ENCODE peak calls at places on chromosome 4, in five cellular contexts. One of them, this sample, is unnamed.

GRCh38 chr4:76663794-76664193 is 228.8 kb downstream of the SHROOM3 start:
- DNase-seq in HepG2: no peak
- DNase-seq in K562: no peak
- DNase-seq in WTC11: no peak
- DNase-seq in GM12878: no peak
- DNase-seq in this sample: no peak

GRCh38 chr4:129455462-129455861 is 359.5 kb downstream of the C4orf33 start:
- DNase-seq in HepG2: no peak
- DNase-seq in K562: no peak
- DNase-seq in WTC11: no peak
- DNase-seq in GM12878: no peak
- DNase-seq in this sample: no peak

GRCh38 chr4:178240891-178241290 is 798.7 kb upstream of the AGA start:
- DNase-seq in HepG2: no peak
- DNase-seq in K562: no peak
- DNase-seq in WTC11: no peak
- DNase-seq in GM12878: no peak
- DNase-seq in this sample: no peak

GRCh38 chr4:7369511-7369910 is 65.2 kb downstream of the PSAPL1 start:
- DNase-seq in HepG2: no peak
- DNase-seq in K562: no peak
- DNase-seq in WTC11: no peak
- DNase-seq in GM12878: no peak
- DNase-seq in this sample: no peak

GRCh38 chr4:119337010-119337409 is 15.1 kb upstream of the FABP2 start:
- DNase-seq in HepG2: no peak
- DNase-seq in K562: no peak
- DNase-seq in WTC11: no peak
- DNase-seq in GM12878: no peak
- DNase-seq in this sample: no peak

GRCh38 chr4:167233523-167234387 is 539 bp downstream of the SPOCK3 start:
- DNase-seq in HepG2: no peak
- DNase-seq in K562: no peak
- DNase-seq in WTC11: peak; percentile 28
- DNase-seq in GM12878: no peak
- DNase-seq in this sample: peak; percentile 1

GRCh38 chr4:26420903-26421302 is 69.4 kb downstream of the CCKAR start:
- DNase-seq in HepG2: no peak
- DNase-seq in K562: no peak
- DNase-seq in WTC11: no peak
- DNase-seq in GM12878: no peak
- DNase-seq in this sample: no peak

GRCh38 chr4:122100508-122100907 is 51.6 kb upstream of the BLTP1 start:
- DNase-seq in HepG2: no peak
- DNase-seq in K562: no peak
- DNase-seq in WTC11: no peak
- DNase-seq in GM12878: no peak
- DNase-seq in this sample: no peak

GRCh38 chr4:126906466-126906865 is 726.3 kb upstream of the INTU start:
- DNase-seq in HepG2: no peak
- DNase-seq in K562: no peak
- DNase-seq in WTC11: peak; percentile 26
- DNase-seq in GM12878: no peak
- DNase-seq in this sample: no peak

GRCh38 chr4:95232358-95233156 is 316.2 kb downstream of the UNC5C start:
- DNase-seq in HepG2: no peak
- DNase-seq in K562: no peak
- DNase-seq in WTC11: no peak
- DNase-seq in GM12878: no peak
- DNase-seq in this sample: no peak

GRCh38 chr4:89752932-89753598 is 83.9 kb downstream of the SNCA start:
- DNase-seq in HepG2: no peak
- DNase-seq in K562: no peak
- DNase-seq in WTC11: no peak
- DNase-seq in GM12878: no peak
- DNase-seq in this sample: no peak

GRCh38 chr4:165542476-165542875 is 163.7 kb downstream of the CPE start:
- DNase-seq in HepG2: no peak
- DNase-seq in K562: no peak
- DNase-seq in WTC11: no peak
- DNase-seq in GM12878: no peak
- DNase-seq in this sample: no peak

GRCh38 chr4:107153228-107153627 is 117.1 kb upstream of the DKK2 start:
- DNase-seq in HepG2: peak; percentile 11
- DNase-seq in K562: no peak
- DNase-seq in WTC11: peak; percentile 68
- DNase-seq in GM12878: no peak
- DNase-seq in this sample: no peak

GRCh38 chr4:102735578-102735977 is 25.2 kb downstream of the MANBA start:
- DNase-seq in HepG2: peak; percentile 21
- DNase-seq in K562: no peak
- DNase-seq in WTC11: no peak
- DNase-seq in GM12878: no peak
- DNase-seq in this sample: no peak

GRCh38 chr4:102732678-102733445 is 27.9 kb downstream of the MANBA start:
- DNase-seq in HepG2: no peak
- DNase-seq in K562: no peak
- DNase-seq in WTC11: no peak
- DNase-seq in GM12878: no peak
- DNase-seq in this sample: no peak

GRCh38 chr4:102736636-102737549 is 23.9 kb downstream of the MANBA start:
- DNase-seq in HepG2: no peak
- DNase-seq in K562: no peak
- DNase-seq in WTC11: peak; percentile 44
- DNase-seq in GM12878: no peak
- DNase-seq in this sample: no peak

GRCh38 chr4:102734116-102734515 is 26.7 kb downstream of the MANBA start:
- DNase-seq in HepG2: no peak
- DNase-seq in K562: no peak
- DNase-seq in WTC11: no peak
- DNase-seq in GM12878: no peak
- DNase-seq in this sample: no peak

GRCh38 chr4:102734591-102735385 is 26.0 kb downstream of the MANBA start:
- DNase-seq in HepG2: peak; percentile 65
- DNase-seq in K562: peak; percentile 15
- DNase-seq in WTC11: no peak
- DNase-seq in GM12878: peak; percentile 39
- DNase-seq in this sample: no peak
- TF ChIP-seq MAX in HepG2: no peak
- TF ChIP-seq MAX in K562: no peak
- TF ChIP-seq MAX in WTC11: no peak
- TF ChIP-seq MAX in GM12878: no peak
- TF ChIP-seq MAX in this sample: no peak

DNA sequence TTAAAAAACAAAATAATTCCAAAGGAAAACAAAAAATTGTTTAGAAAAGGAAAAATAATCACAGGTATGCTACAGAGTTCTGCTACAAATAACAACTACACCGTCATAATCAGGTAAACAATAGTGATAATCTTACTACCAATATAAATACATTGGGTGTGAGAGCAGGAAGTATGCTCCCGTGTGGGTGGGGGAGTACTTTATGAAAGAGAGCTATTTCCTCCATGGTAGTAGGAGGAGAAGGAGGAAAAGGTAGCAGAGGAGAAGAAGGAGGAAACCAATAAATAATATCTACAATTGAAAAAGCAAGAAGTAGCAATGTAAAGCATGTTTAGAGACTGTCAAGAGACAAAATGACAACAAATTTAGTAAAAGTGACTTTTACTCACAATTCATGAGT is 35.1 kb downstream of the TEC start:
- DNase-seq in HepG2: no peak
- DNase-seq in K562: peak; percentile 29
- DNase-seq in WTC11: no peak
- DNase-seq in GM12878: no peak
- DNase-seq in this sample: no peak
- TF ChIP-seq ESRRA in HepG2: no peak
- TF ChIP-seq ESRRA in K562: no peak
- TF ChIP-seq ESRRA in WTC11: no peak
- TF ChIP-seq ESRRA in GM12878: no peak
- TF ChIP-seq ESRRA in this sample: no peak

DNA sequence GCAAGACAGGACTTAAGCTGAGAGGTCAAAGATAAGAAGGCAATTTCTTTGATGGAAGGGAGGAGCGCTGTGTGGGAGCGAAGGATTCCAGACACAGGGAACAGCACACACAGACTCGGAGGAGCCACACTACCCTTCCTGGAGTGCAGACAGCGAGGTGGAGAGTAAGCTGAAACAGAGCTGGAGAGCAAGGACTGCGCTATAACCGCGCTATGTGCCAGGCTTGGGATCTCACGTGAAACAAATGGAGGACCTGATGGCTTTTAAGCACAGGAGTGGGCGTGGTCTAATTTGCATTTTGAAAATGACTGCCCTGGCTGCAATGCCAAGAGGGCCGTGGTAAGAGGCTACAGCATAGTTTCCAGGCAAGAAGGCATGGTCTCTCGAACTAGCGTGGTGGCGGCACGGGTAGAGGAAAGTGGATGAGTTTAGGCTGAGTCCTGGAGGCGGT is 113.9 kb upstream of the SORBS2 start:
- DNase-seq in HepG2: no peak
- DNase-seq in K562: no peak
- DNase-seq in WTC11: no peak
- DNase-seq in GM12878: no peak
- DNase-seq in this sample: no peak
- TF ChIP-seq MAX in HepG2: no peak
- TF ChIP-seq MAX in K562: no peak
- TF ChIP-seq MAX in WTC11: no peak
- TF ChIP-seq MAX in GM12878: no peak
- TF ChIP-seq MAX in this sample: no peak

GRCh38 chr4:152936446-152937279 is 540 bp downstream of the FHDC1 start:
- DNase-seq in HepG2: no peak
- DNase-seq in K562: peak; percentile 51
- DNase-seq in WTC11: peak; percentile 82
- DNase-seq in GM12878: no peak
- DNase-seq in this sample: peak; percentile 22

GRCh38 chr4:152937535-152938236 is 1.6 kb downstream of the FHDC1 start:
- DNase-seq in HepG2: no peak
- DNase-seq in K562: peak; percentile 78
- DNase-seq in WTC11: peak; percentile 37
- DNase-seq in GM12878: no peak
- DNase-seq in this sample: peak; percentile 14

GRCh38 chr4:152935138-152935537 is 985 bp upstream of the FHDC1 start:
- DNase-seq in HepG2: no peak
- DNase-seq in K562: peak; percentile 64
- DNase-seq in WTC11: peak; percentile 63
- DNase-seq in GM12878: no peak
- DNase-seq in this sample: peak; percentile 30

GRCh38 chr4:152937280-152937534 is 1.1 kb downstream of the FHDC1 start:
- DNase-seq in HepG2: no peak
- DNase-seq in K562: no peak
- DNase-seq in WTC11: no peak
- DNase-seq in GM12878: no peak
- DNase-seq in this sample: no peak

DNA sequence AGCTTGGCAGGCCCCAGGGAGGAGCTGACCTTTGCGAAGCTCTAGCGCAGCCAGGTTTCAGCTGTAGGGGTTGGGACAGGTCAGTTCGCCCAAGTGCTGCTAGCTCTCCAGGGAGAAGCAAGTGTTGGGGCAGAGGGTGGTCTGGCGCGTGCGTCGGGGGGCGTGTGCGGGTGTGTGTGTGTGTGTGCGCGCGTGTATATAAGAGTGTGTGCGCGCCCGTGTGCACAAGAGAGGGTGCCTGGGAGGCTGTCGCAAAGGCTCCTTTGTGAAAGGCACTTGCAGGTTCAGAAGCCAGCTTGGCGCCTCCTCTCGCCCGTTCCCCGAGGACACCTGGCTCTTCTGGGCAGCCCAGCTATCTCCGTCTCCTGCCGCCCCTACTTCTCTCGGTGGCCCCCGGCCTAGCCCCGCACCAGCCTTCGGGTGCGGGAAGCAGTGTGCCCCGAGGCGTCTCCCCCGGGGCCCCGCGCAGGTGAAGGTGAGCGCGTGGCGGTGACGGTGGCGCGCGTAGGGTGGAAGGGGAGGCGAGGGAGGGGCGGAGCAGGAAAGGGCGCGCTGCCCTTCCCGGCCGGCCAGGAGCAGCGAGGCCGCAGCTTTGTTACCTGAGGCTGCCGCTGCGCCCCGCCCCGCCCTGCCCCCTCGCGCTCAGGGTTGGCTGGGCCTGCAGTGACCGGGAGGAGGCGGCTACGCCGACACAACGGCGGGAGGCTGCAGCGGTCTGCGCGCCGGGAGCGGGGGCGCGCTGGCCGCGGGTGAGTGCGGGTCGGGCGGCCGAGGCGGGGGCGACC is at the start of gene FHDC1:
- DNase-seq in HepG2: no peak
- DNase-seq in K562: peak; percentile 82
- DNase-seq in WTC11: peak; percentile 86
- DNase-seq in GM12878: no peak
- DNase-seq in this sample: no peak
- TF ChIP-seq ESRRA in HepG2: no peak
- TF ChIP-seq ESRRA in K562: no peak
- TF ChIP-seq ESRRA in WTC11: no peak
- TF ChIP-seq ESRRA in GM12878: no peak
- TF ChIP-seq ESRRA in this sample: no peak